ENCODE peak calls at places on chromosomes 11 and 22, in nine cellular contexts. S is upper lobe of right lung, D is neural progenitor cell, J is H9, P is transverse colon, R is heart right ventricle, O is SJSA1, V is neuronal stem cell, U is pancreas. H is an unnamed sample.

GRCh38 chr11:126355926-126356897 is 726 bp downstream of the ST3GAL4 start:
- DNase-seq in S (peak; percentile 80), D (no peak), J (no peak), P (no peak), R (no peak), O (peak; percentile 51), V (no peak), U (no peak), H (no peak)

GRCh38 chr22:22201185-22201924 is 43.2 kb upstream of the VPREB1 start:
- DNase-seq in S (peak; percentile 77), D (peak; percentile 49), J (peak; percentile 60), P (peak; percentile 64), R (no peak), O (no peak), V (peak; percentile 37), U (no peak), H (peak; percentile 75)

GRCh38 chr22:32920032-32920628 is 118.6 kb downstream of the TIMP3 start:
- DNase-seq in S (no peak), D (no peak), J (no peak), P (peak; percentile 38), R (peak; percentile 60), O (no peak), V (no peak), U (no peak), H (peak; percentile 56)

GRCh38 chr11:108369064-108369463 is 98.3 kb downstream of the C11orf65 start:
- DNase-seq in S (no peak), D (no peak), J (no peak), P (no peak), R (no peak), O (no peak), V (no peak), U (no peak), H (no peak)

GRCh38 chr11:105577645-105578044 is 32.2 kb upstream of the GRIA4 start:
- DNase-seq in S (no peak), D (peak; percentile 7), J (no peak), P (no peak), R (no peak), O (no peak), V (no peak), U (no peak), H (no peak)

GRCh38 chr11:97961431-97961830 is 1059.3 kb upstream of the CNTN5 start:
- DNase-seq in S (no peak), D (no peak), J (no peak), P (no peak), R (no peak), O (no peak), V (no peak), U (no peak), H (no peak)

GRCh38 chr11:89626366-89626765 is 83.7 kb upstream of the TRIM77 start:
- DNase-seq in S (no peak), D (no peak), J (no peak), P (no peak), R (no peak), O (no peak), V (no peak), U (no peak), H (no peak)

GRCh38 chr11:63536669-63537292 is at the start of gene PLAAT4:
- DNase-seq in S (no peak), D (no peak), J (no peak), P (peak; percentile 41), R (peak; percentile 31), O (no peak), V (no peak), U (peak; percentile 31), H (peak; percentile 74)

GRCh38 chr11:43987384-43988039 is 45.1 kb downstream of the C11orf96 start:
- DNase-seq in S (peak; percentile 82), D (no peak), J (no peak), P (peak; percentile 72), R (peak; percentile 94), O (peak; percentile 98), V (no peak), U (peak; percentile 61), H (peak; percentile 79)

GRCh38 chr22:19970479-19971275 is 29.1 kb upstream of the TXNRD2 start:
- DNase-seq in S (peak; percentile 87), D (peak; percentile 80), J (peak; percentile 71), P (peak; percentile 73), R (peak; percentile 50), O (peak; percentile 72), V (peak; percentile 65), U (peak; percentile 76), H (peak; percentile 59)

DNA sequence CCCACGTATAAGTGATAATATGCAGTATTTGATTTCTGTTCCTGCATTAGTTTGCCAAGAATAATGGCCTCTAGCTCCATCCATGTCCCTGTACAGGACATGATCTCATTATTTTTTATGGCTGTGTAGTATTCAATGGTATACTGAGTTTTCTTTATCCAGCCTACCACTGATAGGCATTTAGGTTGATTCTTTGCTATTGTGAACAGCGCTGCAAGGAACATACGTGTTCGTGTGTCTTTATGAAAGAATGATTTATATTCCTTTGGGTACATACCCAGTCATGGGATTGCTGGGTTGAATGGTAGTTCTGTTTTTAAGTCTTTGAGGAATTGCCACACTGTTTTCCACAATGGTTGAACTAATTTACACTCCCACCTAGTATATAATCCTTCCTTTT is 1.5 kb upstream of the FAM111A start:
- DNase-seq in S (no peak), D (no peak), J (no peak), P (no peak), R (no peak), O (no peak), V (no peak), U (no peak), H (no peak)
- H3K27ac ChIP-seq in S (no peak overlapping the region), D (no peak overlapping the region), J (no peak overlapping the region), P (no peak overlapping the region), R (no peak overlapping the region), O (no peak overlapping the region), V (no peak overlapping the region), U (no peak overlapping the region), H (no peak overlapping the region)

GRCh38 chr11:12100429-12100828 is 10.0 kb upstream of the MICAL2 start:
- DNase-seq in S (no peak), D (no peak), J (no peak), P (peak; percentile 72), R (no peak), O (no peak), V (no peak), U (no peak), H (peak; percentile 64)
- H3K4me1 ChIP-seq in S (peaks cover 25% of the 10 kb centered on the region), D (no peaks in the 10 kb centered on the region), J (peaks cover 9% of the 10 kb centered on the region), P (peaks cover 38% of the 10 kb centered on the region), R (peaks cover 8% of the 10 kb centered on the region), O (peaks cover 4% of the 10 kb centered on the region), V (peaks cover 1% of the 10 kb centered on the region), U (no peaks in the 10 kb centered on the region), H (peaks cover 4% of the 10 kb centered on the region)

DNA sequence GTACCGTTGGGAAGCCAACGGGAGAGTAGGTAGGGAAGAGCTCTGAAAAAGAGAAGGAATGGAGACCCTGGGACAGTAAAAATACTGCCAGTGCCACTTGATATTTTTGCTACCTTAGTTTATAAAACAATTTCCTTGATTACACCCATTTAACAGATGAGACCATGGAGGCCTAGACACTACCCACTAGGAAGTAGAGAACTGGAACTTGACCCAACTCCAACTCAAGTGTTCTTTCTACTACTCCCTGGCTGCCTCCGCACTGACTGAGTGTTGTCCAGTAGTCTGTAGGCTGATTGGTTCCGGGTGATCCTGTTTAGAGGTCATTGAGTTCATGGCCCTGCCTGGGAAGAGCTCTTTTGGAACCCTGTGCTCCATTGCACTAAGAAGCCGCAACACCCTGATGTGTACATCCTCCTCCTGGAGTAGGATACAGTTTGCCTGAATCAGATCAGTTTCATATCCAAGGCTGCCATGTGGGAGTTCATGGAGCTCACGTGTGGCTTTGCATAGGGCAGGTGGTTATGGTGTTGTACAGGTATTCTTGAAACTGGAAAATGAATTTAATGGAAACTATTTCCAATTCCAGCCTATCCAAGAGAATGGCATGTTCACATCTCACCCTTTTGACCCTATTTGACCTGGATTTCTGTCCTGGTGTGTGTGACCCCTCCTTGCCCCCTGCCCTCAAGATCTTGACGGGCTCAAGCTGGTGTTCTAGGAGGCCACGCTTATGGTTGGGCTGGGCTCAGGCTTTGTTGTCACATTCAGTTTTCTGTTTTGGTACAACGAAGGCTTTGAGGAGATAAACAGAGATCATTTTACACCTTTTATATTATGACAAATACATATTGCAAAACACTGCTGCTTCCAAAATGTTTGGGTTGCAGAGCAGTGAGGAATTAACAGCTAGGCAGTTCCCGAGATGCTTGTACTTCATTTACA is 102.2 kb upstream of the NNMT start:
- DNase-seq in S (no peak), D (no peak), J (no peak), P (no peak), R (no peak), O (no peak), V (no peak), U (no peak), H (no peak)
- H3K27ac ChIP-seq in S (peak overlapping the region; percentile 55), D (no peak overlapping the region), J (no peak overlapping the region), P (peak overlapping the region; percentile 89), R (peak overlapping the region; percentile 88), O (no peak overlapping the region), V (no peak overlapping the region), U (no peak overlapping the region), H (peak overlapping the region; percentile 85)

GRCh38 chr22:36463783-36464184 is 17.7 kb downstream of the TXN2 start:
- DNase-seq in S (peak; percentile 77), D (no peak), J (no peak), P (no peak), R (peak; percentile 79), O (no peak), V (no peak), U (no peak), H (no peak)
- H3K4me1 ChIP-seq in S (peaks cover 49% of the 10 kb centered on the region), D (peaks cover 7% of the 10 kb centered on the region), J (peaks cover 2% of the 10 kb centered on the region), P (peaks cover 35% of the 10 kb centered on the region), R (peaks cover 68% of the 10 kb centered on the region), O (peaks cover 61% of the 10 kb centered on the region), V (peaks cover 6% of the 10 kb centered on the region), U (peaks cover 32% of the 10 kb centered on the region), H (peaks cover 38% of the 10 kb centered on the region)

GRCh38 chr11:47172740-47173139 is 3.9 kb downstream of the ARFGAP2 start:
- DNase-seq in S (no peak), D (no peak), J (no peak), P (no peak), R (no peak), O (no peak), V (no peak), U (no peak), H (no peak)

GRCh38 chr11:47175746-47176327 is 842 bp downstream of the ARFGAP2 start:
- DNase-seq in S (no peak), D (no peak), J (no peak), P (no peak), R (no peak), O (no peak), V (no peak), U (no peak), H (no peak)

GRCh38 chr11:47166368-47166767 is 10.3 kb downstream of the ARFGAP2 start:
- DNase-seq in S (no peak), D (no peak), J (no peak), P (no peak), R (no peak), O (no peak), V (no peak), U (no peak), H (no peak)

GRCh38 chr11:47171856-47172255 is 4.8 kb downstream of the ARFGAP2 start:
- DNase-seq in S (no peak), D (no peak), J (no peak), P (no peak), R (no peak), O (no peak), V (no peak), U (no peak), H (no peak)

GRCh38 chr11:47171057-47171838 is 5.4 kb downstream of the ARFGAP2 start:
- DNase-seq in S (no peak), D (no peak), J (no peak), P (no peak), R (no peak), O (no peak), V (no peak), U (no peak), H (no peak)
- H3K27ac ChIP-seq in S (no peak overlapping the region), D (no peak overlapping the region), J (no peak overlapping the region), P (peak overlapping the region; percentile 15), R (peak overlapping the region; percentile 17), O (no peak overlapping the region), V (no peak overlapping the region), U (no peak overlapping the region), H (no peak overlapping the region)

H was measured in Peyer's patch.